ENCODE peak calls at places on chromosomes 11 and 22, in seven cellular contexts. R is Right ventricle myocardium superior; X is activated CD4-positive, alpha-beta T cell treated with anti-CD3 and anti-CD28 coated beads, Interleukin-2, amount 50 U/mL, for 24 hours; H is coronary artery; O is smooth muscle cell of the brain vasculature; V is GM23338; N is activated effector memory CD4-positive, alpha-beta T cell treated with anti-CD3 and anti-CD28 coated beads, Interleukin-2, amount 50 U/mL, for 16 hours. W is an unnamed sample.

GRCh38 chr22:30027169-30027568 is 53.1 kb upstream of the HORMAD2 start:
- DNase-seq in R (no peak), V (no peak), O (no peak), H (no peak), X (no peak), N (no peak), W (no peak)

GRCh38 chr22:30016596-30016995 is 63.7 kb upstream of the HORMAD2 start:
- DNase-seq in O (no peak), V (no peak), X (no peak), H (no peak), N (no peak), R (no peak), W (no peak)

GRCh38 chr11:40281055-40281580 is 1178.3 kb downstream of the LRRC4C start:
- DNase-seq in O (no peak), H (no peak), R (no peak), N (no peak), V (peak), X (no peak), W (no peak)

GRCh38 chr22:26642465-26643367 is 14.7 kb upstream of the MIAT start:
- DNase-seq in O (no peak), R (peak), V (peak), X (peak), H (no peak), N (peak), W (no peak)

GRCh38 chr11:45045692-45046471 is 95.2 kb upstream of the TP53I11 start:
- DNase-seq in N (no peak), H (no peak), R (peak), X (no peak), V (no peak), O (peak), W (no peak)

GRCh38 chr22:27973851-27974250 is 54.8 kb upstream of the PITPNB start:
- DNase-seq in H (no peak), N (no peak), R (no peak), V (no peak), O (no peak), X (no peak), W (no peak)

GRCh38 chr11:46239801-46240061 is 37.7 kb upstream of the CREB3L1 start:
- DNase-seq in N (no peak), O (no peak), R (no peak), X (no peak), V (no peak), H (no peak), W (no peak)

GRCh38 chr22:44268431-44269116 is 44.2 kb downstream of the SHISAL1 start:
- DNase-seq in R (no peak), H (no peak), O (no peak), N (no peak), X (no peak), V (no peak), W (no peak)

GRCh38 chr22:21936151-21936778 is 16.4 kb downstream of the PPM1F start:
- DNase-seq in O (no peak), X (no peak), H (no peak), N (no peak), V (no peak), R (peak), W (no peak)

GRCh38 chr11:85845052-85845631 is 10.0 kb upstream of the CCDC83 start:
- DNase-seq in X (no peak), V (no peak), H (no peak), O (no peak), R (no peak), N (no peak), W (no peak)

GRCh38 chr11:57316017-57316416 is 8.7 kb downstream of the TNKS1BP1 start:
- DNase-seq in V (no peak), H (no peak), X (no peak), O (no peak), N (no peak), R (no peak), W (no peak)

W was measured in C1 segment of cervical spinal cord.